ENCODE peak calls at places on chromosomes 4 and X, in five cellular contexts. One of them, this sample, is unnamed.

GRCh38 chr4:41814565-41814964 is 66.0 kb upstream of the PHOX2B start:
- DNase-seq in epithelial cell of esophagus: peak
- DNase-seq in right lobe of liver: no peak
- DNase-seq in sigmoid colon: no peak
- DNase-seq in AG10803: peak
- DNase-seq in this sample: no peak

GRCh38 chr4:83297548-83298260 is 13.1 kb upstream of the COQ2 start:
- DNase-seq in epithelial cell of esophagus: peak
- DNase-seq in right lobe of liver: no peak
- DNase-seq in sigmoid colon: no peak
- DNase-seq in AG10803: no peak
- DNase-seq in this sample: no peak

GRCh38 chr4:121777625-121778024 is 12.7 kb upstream of the SMIM43 start:
- DNase-seq in epithelial cell of esophagus: no peak
- DNase-seq in right lobe of liver: no peak
- DNase-seq in sigmoid colon: no peak
- DNase-seq in AG10803: peak
- DNase-seq in this sample: no peak

GRCh38 chr4:81260443-81261102 is 45.6 kb upstream of the PRKG2 start:
- DNase-seq in epithelial cell of esophagus: peak
- DNase-seq in right lobe of liver: no peak
- DNase-seq in sigmoid colon: no peak
- DNase-seq in AG10803: no peak
- DNase-seq in this sample: no peak

GRCh38 chrX:38061335-38061734 is 55.0 kb downstream of the SYTL5 start:
- DNase-seq in epithelial cell of esophagus: peak
- DNase-seq in right lobe of liver: no peak
- DNase-seq in sigmoid colon: no peak
- DNase-seq in AG10803: peak
- DNase-seq in this sample: no peak

GRCh38 chrX:113947548-113947947 is 636.3 kb upstream of the HTR2C start:
- DNase-seq in epithelial cell of esophagus: peak
- DNase-seq in right lobe of liver: no peak
- DNase-seq in sigmoid colon: no peak
- DNase-seq in AG10803: no peak
- DNase-seq in this sample: no peak

GRCh38 chrX:115297189-115297588 is 7.7 kb downstream of the LUZP4 start:
- DNase-seq in epithelial cell of esophagus: peak
- DNase-seq in right lobe of liver: no peak
- DNase-seq in sigmoid colon: no peak
- DNase-seq in AG10803: no peak
- DNase-seq in this sample: no peak

GRCh38 chr4:243407-243806 is 61.9 kb downstream of the ZNF732 start:
- DNase-seq in epithelial cell of esophagus: no peak
- DNase-seq in right lobe of liver: no peak
- DNase-seq in sigmoid colon: no peak
- DNase-seq in AG10803: no peak
- DNase-seq in this sample: no peak

GRCh38 chr4:169689681-169690080 is 68.1 kb downstream of the HPF1 start:
- DNase-seq in epithelial cell of esophagus: no peak
- DNase-seq in right lobe of liver: no peak
- DNase-seq in sigmoid colon: no peak
- DNase-seq in AG10803: no peak
- DNase-seq in this sample: no peak

GRCh38 chr4:140069068-140069467 is 84.9 kb downstream of the MAML3 start:
- DNase-seq in epithelial cell of esophagus: peak
- DNase-seq in right lobe of liver: no peak
- DNase-seq in sigmoid colon: no peak
- DNase-seq in AG10803: peak
- DNase-seq in this sample: no peak

GRCh38 chr4:127782025-127782274 is 172 bp upstream of the HSPA4L start:
- DNase-seq in epithelial cell of esophagus: peak
- DNase-seq in right lobe of liver: peak
- DNase-seq in sigmoid colon: no peak
- DNase-seq in AG10803: peak
- DNase-seq in this sample: no peak

GRCh38 chrX:133444952-133445831 is 29.9 kb upstream of the GPC4 start:
- DNase-seq in epithelial cell of esophagus: peak
- DNase-seq in right lobe of liver: no peak
- DNase-seq in sigmoid colon: no peak
- DNase-seq in AG10803: no peak
- DNase-seq in this sample: no peak

GRCh38 chrX:115547448-115547847 is 13.5 kb upstream of the PLS3 start:
- DNase-seq in epithelial cell of esophagus: no peak
- DNase-seq in right lobe of liver: no peak
- DNase-seq in sigmoid colon: no peak
- DNase-seq in AG10803: no peak
- DNase-seq in this sample: no peak

GRCh38 chr4:69858683-69859082 is 1.3 kb downstream of the SULT1E1 start:
- DNase-seq in epithelial cell of esophagus: peak
- DNase-seq in right lobe of liver: no peak
- DNase-seq in sigmoid colon: no peak
- DNase-seq in AG10803: no peak
- DNase-seq in this sample: no peak

GRCh38 chrX:153074262-153074899 is 2.1 kb downstream of the PNMA6A start:
- DNase-seq in epithelial cell of esophagus: no peak
- DNase-seq in right lobe of liver: no peak
- DNase-seq in sigmoid colon: no peak
- DNase-seq in AG10803: no peak
- DNase-seq in this sample: no peak

GRCh38 chr4:73593631-73594241 is 26.5 kb downstream of the RASSF6 start:
- DNase-seq in epithelial cell of esophagus: peak
- DNase-seq in right lobe of liver: no peak
- DNase-seq in sigmoid colon: no peak
- DNase-seq in AG10803: peak
- DNase-seq in this sample: no peak

GRCh38 chr4:27176400-27176799 is 315.8 kb downstream of the STIM2 start:
- DNase-seq in epithelial cell of esophagus: peak
- DNase-seq in right lobe of liver: no peak
- DNase-seq in sigmoid colon: no peak
- DNase-seq in AG10803: peak
- DNase-seq in this sample: no peak

GRCh38 chr4:186149872-186150271 is 41.5 kb upstream of the CYP4V2 start:
- DNase-seq in epithelial cell of esophagus: peak
- DNase-seq in right lobe of liver: peak
- DNase-seq in sigmoid colon: peak
- DNase-seq in AG10803: peak
- DNase-seq in this sample: no peak

GRCh38 chr4:119139316-119139715 is 3.7 kb downstream of the MYOZ2 start:
- DNase-seq in epithelial cell of esophagus: peak
- DNase-seq in right lobe of liver: no peak
- DNase-seq in sigmoid colon: no peak
- DNase-seq in AG10803: no peak
- DNase-seq in this sample: no peak

GRCh38 chr4:153748378-153748777 is 11.4 kb downstream of the RNF175 start:
- DNase-seq in epithelial cell of esophagus: peak
- DNase-seq in right lobe of liver: no peak
- DNase-seq in sigmoid colon: no peak
- DNase-seq in AG10803: peak
- DNase-seq in this sample: no peak

GRCh38 chrX:88883205-88883604 is 136.2 kb downstream of the CPXCR1 start:
- DNase-seq in epithelial cell of esophagus: peak
- DNase-seq in right lobe of liver: no peak
- DNase-seq in sigmoid colon: no peak
- DNase-seq in AG10803: no peak
- DNase-seq in this sample: no peak

GRCh38 chr4:100299019-100299418 is 108.8 kb upstream of the DDIT4L start:
- DNase-seq in epithelial cell of esophagus: peak
- DNase-seq in right lobe of liver: no peak
- DNase-seq in sigmoid colon: no peak
- DNase-seq in AG10803: peak
- DNase-seq in this sample: no peak

GRCh38 chr4:110005461-110006056 is 92.9 kb downstream of the EGF start:
- DNase-seq in epithelial cell of esophagus: peak
- DNase-seq in right lobe of liver: no peak
- DNase-seq in sigmoid colon: no peak
- DNase-seq in AG10803: peak
- DNase-seq in this sample: no peak

GRCh38 chrX:130020661-130021324 is 38.4 kb downstream of the BCORL1 start:
- DNase-seq in epithelial cell of esophagus: no peak
- DNase-seq in right lobe of liver: no peak
- DNase-seq in sigmoid colon: no peak
- DNase-seq in AG10803: no peak
- DNase-seq in this sample: no peak

GRCh38 chr4:125547842-125548241 is 233.1 kb downstream of the FAT4 start:
- DNase-seq in epithelial cell of esophagus: no peak
- DNase-seq in right lobe of liver: no peak
- DNase-seq in sigmoid colon: no peak
- DNase-seq in AG10803: no peak
- DNase-seq in this sample: no peak

GRCh38 chrX:150844016-150844415 is 54.5 kb downstream of the CD99L2 start:
- DNase-seq in epithelial cell of esophagus: peak
- DNase-seq in right lobe of liver: no peak
- DNase-seq in sigmoid colon: no peak
- DNase-seq in AG10803: no peak
- DNase-seq in this sample: no peak

GRCh38 chr4:75512336-75513211 is 1.6 kb downstream of the RCHY1 start:
- DNase-seq in epithelial cell of esophagus: peak
- DNase-seq in right lobe of liver: no peak
- DNase-seq in sigmoid colon: no peak
- DNase-seq in AG10803: peak
- DNase-seq in this sample: no peak

GRCh38 chrX:19964017-19964710 is 26.7 kb downstream of the BCLAF3 start:
- DNase-seq in epithelial cell of esophagus: peak
- DNase-seq in right lobe of liver: no peak
- DNase-seq in sigmoid colon: no peak
- DNase-seq in AG10803: no peak
- DNase-seq in this sample: no peak

GRCh38 chr4:87521757-87522374 is 7.3 kb downstream of the SPARCL1 start:
- DNase-seq in epithelial cell of esophagus: peak
- DNase-seq in right lobe of liver: no peak
- DNase-seq in sigmoid colon: no peak
- DNase-seq in AG10803: no peak
- DNase-seq in this sample: no peak

GRCh38 chr4:124437853-124438495 is 274.6 kb downstream of the ANKRD50 start:
- DNase-seq in epithelial cell of esophagus: peak
- DNase-seq in right lobe of liver: no peak
- DNase-seq in sigmoid colon: no peak
- DNase-seq in AG10803: no peak
- DNase-seq in this sample: no peak

GRCh38 chr4:18106620-18107019 is 85.1 kb upstream of the LCORL start:
- DNase-seq in epithelial cell of esophagus: peak
- DNase-seq in right lobe of liver: no peak
- DNase-seq in sigmoid colon: no peak
- DNase-seq in AG10803: no peak
- DNase-seq in this sample: no peak

GRCh38 chr4:147173317-147173716 is 227.7 kb upstream of the TTC29 start:
- DNase-seq in epithelial cell of esophagus: no peak
- DNase-seq in right lobe of liver: no peak
- DNase-seq in sigmoid colon: no peak
- DNase-seq in AG10803: no peak
- DNase-seq in this sample: no peak

GRCh38 chr4:147173797-147174196 is 228.1 kb upstream of the TTC29 start:
- DNase-seq in epithelial cell of esophagus: no peak
- DNase-seq in right lobe of liver: no peak
- DNase-seq in sigmoid colon: no peak
- DNase-seq in AG10803: no peak
- DNase-seq in this sample: no peak

GRCh38 chr4:147174561-147174960 is 228.9 kb upstream of the TTC29 start:
- DNase-seq in epithelial cell of esophagus: no peak
- DNase-seq in right lobe of liver: no peak
- DNase-seq in sigmoid colon: no peak
- DNase-seq in AG10803: peak
- DNase-seq in this sample: no peak

GRCh38 chr4:147175460-147176025 is 229.9 kb upstream of the TTC29 start:
- DNase-seq in epithelial cell of esophagus: peak
- DNase-seq in right lobe of liver: no peak
- DNase-seq in sigmoid colon: no peak
- DNase-seq in AG10803: no peak
- DNase-seq in this sample: no peak
- TF ChIP-seq CTCF in epithelial cell of esophagus: no peak
- TF ChIP-seq CTCF in right lobe of liver: no peak
- TF ChIP-seq CTCF in sigmoid colon: no peak
- TF ChIP-seq CTCF in AG10803: no peak
- TF ChIP-seq CTCF in this sample: no peak

DNA sequence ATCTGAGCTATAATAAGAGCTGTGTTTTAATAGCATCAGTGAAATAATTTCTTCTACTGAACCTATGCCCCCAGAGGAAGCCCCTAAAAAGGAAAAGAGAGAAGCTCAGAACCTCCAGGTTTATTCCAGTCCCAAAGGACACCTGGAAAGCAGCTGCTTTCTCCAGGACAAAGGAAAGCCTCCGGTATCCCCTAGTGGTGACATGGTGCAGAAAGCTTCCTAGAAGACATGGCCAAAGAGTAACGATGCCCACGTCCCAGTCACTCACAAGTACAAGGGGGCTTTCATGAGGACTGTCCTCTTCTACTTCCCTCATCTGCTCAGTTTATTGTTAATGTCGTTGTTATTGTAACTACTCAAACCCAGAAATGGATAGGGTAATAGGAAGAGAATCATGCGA is 343.9 kb downstream of the UNC5C start:
- DNase-seq in epithelial cell of esophagus: no peak
- DNase-seq in right lobe of liver: no peak
- DNase-seq in sigmoid colon: no peak
- DNase-seq in AG10803: no peak
- DNase-seq in this sample: no peak
- TF ChIP-seq CTCF in epithelial cell of esophagus: peak
- TF ChIP-seq CTCF in right lobe of liver: no peak
- TF ChIP-seq CTCF in sigmoid colon: no peak
- TF ChIP-seq CTCF in AG10803: peak
- TF ChIP-seq CTCF in this sample: peak

DNA sequence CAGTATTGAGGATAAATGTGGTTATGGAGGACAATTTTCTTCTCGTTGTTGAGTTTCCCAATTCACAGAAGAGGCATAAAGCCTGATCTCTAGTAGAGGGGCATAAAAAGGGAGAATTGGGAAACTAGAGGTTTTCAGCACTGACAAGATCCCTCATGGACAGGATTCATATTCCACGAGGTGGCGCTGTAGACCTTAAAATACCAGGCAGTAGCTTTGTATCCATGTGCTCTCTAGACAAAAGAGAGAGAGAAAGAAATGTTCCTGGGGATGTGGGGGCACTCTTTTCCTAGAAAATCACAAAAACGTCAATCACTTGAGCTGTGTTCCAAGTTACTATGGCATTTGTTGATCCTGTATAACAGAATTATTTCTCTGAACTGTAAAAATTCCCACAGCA is 128.3 kb downstream of the MAGEE1 start:
- DNase-seq in epithelial cell of esophagus: peak
- DNase-seq in right lobe of liver: no peak
- DNase-seq in sigmoid colon: no peak
- DNase-seq in AG10803: peak
- DNase-seq in this sample: no peak
- TF ChIP-seq CTCF in epithelial cell of esophagus: peak
- TF ChIP-seq CTCF in right lobe of liver: peak
- TF ChIP-seq CTCF in sigmoid colon: no peak
- TF ChIP-seq CTCF in AG10803: peak
- TF ChIP-seq CTCF in this sample: peak

DNA sequence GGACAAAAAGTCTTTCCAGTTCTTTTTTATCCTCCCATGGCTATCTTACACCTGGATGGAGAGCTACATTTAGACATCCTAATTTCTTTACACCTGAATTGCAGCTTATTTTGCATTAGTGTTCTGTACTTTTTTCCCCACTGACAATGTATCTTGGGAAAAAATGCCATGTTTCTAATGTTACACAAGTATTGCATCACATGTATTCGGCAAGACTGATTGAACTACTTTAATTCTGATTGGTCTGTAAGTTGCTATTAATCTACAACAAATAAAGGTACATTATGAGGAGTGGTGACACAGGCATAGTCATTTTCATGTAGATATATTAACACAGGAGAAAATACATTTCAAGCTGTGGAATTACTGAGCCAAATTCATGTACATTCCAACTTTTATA is 558.0 kb downstream of the TRIML1 start:
- DNase-seq in epithelial cell of esophagus: no peak
- DNase-seq in right lobe of liver: no peak
- DNase-seq in sigmoid colon: no peak
- DNase-seq in AG10803: no peak
- DNase-seq in this sample: no peak
- TF ChIP-seq CTCF in epithelial cell of esophagus: no peak
- TF ChIP-seq CTCF in right lobe of liver: no peak
- TF ChIP-seq CTCF in sigmoid colon: no peak
- TF ChIP-seq CTCF in AG10803: no peak
- TF ChIP-seq CTCF in this sample: no peak